ENCODE peak calls at places on chromosome 3, in ten cellular contexts. N is astrocyte, I is GM23248, C is mammary epithelial cell, R is HepG2, Q is PC-3, L is endothelial cell of umbilical vein, S is adipocyte, Y is MM.1S, U is IMR-90. V is an unnamed sample. For H3K4me1, the result is how much of the 10 kb centered on the place peaks cover.

GRCh38 chr3:113167929-113168771 is 43.2 kb upstream of the BOC start:
- DNase-seq in N (no peak), I (no peak), C (no peak), R (no peak), Q (no peak), L (no peak), S (no peak), Y (no peak), U (no peak), V (no peak)

GRCh38 chr3:61725851-61726333 is 164.5 kb downstream of the PTPRG start:
- DNase-seq in N (peak), I (peak), C (peak), R (peak), Q (no peak), L (no peak), S (peak), Y (no peak), U (peak), V (no peak)

GRCh38 chr3:17775073-17775472 is 32.6 kb upstream of the TBC1D5 start:
- DNase-seq in N (no peak), I (no peak), C (no peak), R (no peak), Q (no peak), L (no peak), S (no peak), Y (no peak), U (no peak), V (no peak)

GRCh38 chr3:72144773-72145505 is 360.0 kb upstream of the PROK2 start:
- DNase-seq in N (no peak), I (no peak), C (no peak), R (peak), Q (no peak), L (no peak), S (no peak), Y (no peak), U (no peak), V (no peak)

GRCh38 chr3:42693530-42693930 is 8.2 kb downstream of the KLHL40 start:
- DNase-seq in N (no peak), I (no peak), C (no peak), R (no peak), Q (no peak), L (no peak), S (no peak), Y (no peak), U (no peak), V (no peak)

GRCh38 chr3:42533161-42533897 is 30.9 kb downstream of the VIPR1 start:
- DNase-seq in N (no peak), I (no peak), C (no peak), R (no peak), Q (no peak), L (no peak), S (no peak), Y (no peak), U (no peak), V (no peak)

GRCh38 chr3:184767377-184767776 is 44.6 kb upstream of the VPS8 start:
- DNase-seq in N (no peak), I (no peak), C (no peak), R (no peak), Q (no peak), L (no peak), S (no peak), Y (no peak), U (no peak), V (peak)

GRCh38 chr3:99997293-99997692 is 117.0 kb downstream of the FILIP1L start:
- DNase-seq in N (peak), I (no peak), C (no peak), R (no peak), Q (no peak), L (peak), S (no peak), Y (no peak), U (no peak), V (no peak)

GRCh38 chr3:23389089-23389488 is 186.0 kb downstream of the UBE2E2 start:
- DNase-seq in N (no peak), I (no peak), C (no peak), R (no peak), Q (peak), L (no peak), S (no peak), Y (no peak), U (no peak), V (no peak)

GRCh38 chr3:112319516-112320276 is 13.3 kb upstream of the CD200 start:
- DNase-seq in N (no peak), I (no peak), C (peak), R (no peak), Q (no peak), L (no peak), S (no peak), Y (no peak), U (no peak), V (no peak)

GRCh38 chr3:196216081-196216564 is at the start of gene SLC51A:
- DNase-seq in N (no peak), I (no peak), C (no peak), R (no peak), Q (peak), L (no peak), S (no peak), Y (no peak), U (no peak), V (no peak)

GRCh38 chr3:81425198-81425868 is 336.1 kb downstream of the GBE1 start:
- DNase-seq in N (peak), I (peak), C (peak), R (no peak), Q (peak), L (peak), S (no peak), Y (no peak), U (peak), V (no peak)

GRCh38 chr3:59877679-59878427 is 828.0 kb upstream of the CFAP20DC start:
- DNase-seq in N (peak), I (no peak), C (peak), R (no peak), Q (peak), L (no peak), S (no peak), Y (no peak), U (peak), V (no peak)

GRCh38 chr3:24533557-24534193 is 39.0 kb upstream of the THRB start:
- DNase-seq in N (no peak), I (no peak), C (no peak), R (no peak), Q (no peak), L (no peak), S (no peak), Y (no peak), U (no peak), V (no peak)

GRCh38 chr3:180116658-180117057 is 79.9 kb upstream of the PEX5L start:
- DNase-seq in N (no peak), I (no peak), C (no peak), R (no peak), Q (no peak), L (no peak), S (no peak), Y (no peak), U (no peak), V (no peak)

GRCh38 chr3:134362221-134362620 is 12.0 kb downstream of the AMOTL2 start:
- DNase-seq in N (no peak), I (no peak), C (no peak), R (no peak), Q (no peak), L (no peak), S (no peak), Y (no peak), U (no peak), V (no peak)

GRCh38 chr3:197430502-197430901 is 125.3 kb downstream of the BDH1 start:
- DNase-seq in N (no peak), I (peak), C (no peak), R (no peak), Q (no peak), L (no peak), S (peak), Y (no peak), U (no peak), V (no peak)

GRCh38 chr3:61663728-61664492 is 102.5 kb downstream of the PTPRG start:
- DNase-seq in N (peak), I (peak), C (peak), R (no peak), Q (peak), L (no peak), S (peak), Y (no peak), U (peak), V (no peak)

GRCh38 chr3:38588276-38588971 is 61.1 kb downstream of the SCN5A start:
- DNase-seq in N (no peak), I (no peak), C (no peak), R (no peak), Q (no peak), L (no peak), S (no peak), Y (no peak), U (no peak), V (peak)

GRCh38 chr3:148008591-148008990 is 599.4 kb downstream of the ZIC1 start:
- DNase-seq in N (no peak), I (no peak), C (no peak), R (no peak), Q (no peak), L (no peak), S (no peak), Y (no peak), U (no peak), V (no peak)

GRCh38 chr3:99384596-99384995 is 253.8 kb upstream of the COL8A1 start:
- DNase-seq in N (no peak), I (peak), C (peak), R (no peak), Q (peak), L (peak), S (no peak), Y (no peak), U (peak), V (no peak)

GRCh38 chr3:8607285-8608040 is 37.1 kb downstream of the SSUH2 start:
- DNase-seq in N (peak), I (peak), C (peak), R (peak), Q (peak), L (peak), S (peak), Y (no peak), U (peak), V (peak)

GRCh38 chr3:4758957-4759656 is 220.1 kb upstream of the BHLHE40 start:
- DNase-seq in N (no peak), I (no peak), C (no peak), R (no peak), Q (no peak), L (no peak), S (no peak), Y (no peak), U (no peak), V (no peak)

DNA sequence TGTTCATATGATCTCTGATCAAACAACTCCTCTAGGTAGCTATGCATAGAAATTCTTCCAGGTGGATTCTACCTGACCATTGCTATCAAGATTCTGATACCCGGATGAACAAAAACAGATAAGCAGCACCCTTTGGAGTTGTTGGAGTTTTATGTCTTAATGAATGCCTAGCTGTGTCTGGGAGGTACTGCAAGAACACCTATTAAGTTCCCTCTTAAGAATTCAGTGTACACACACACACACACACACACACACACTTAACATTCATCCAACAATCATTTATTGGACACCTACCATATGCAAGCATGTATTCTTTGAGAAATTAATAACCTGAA is 58.1 kb upstream of the FNDC3B start:
- DNase-seq in N (no peak), I (no peak), C (no peak), R (no peak), Q (no peak), L (no peak), S (no peak), Y (no peak), U (no peak), V (no peak)
- H3K4me1 ChIP-seq in N (under half), I (under half), C (under half), R (under half), Q (under half), L (under half), S (under half), Y (under half), U (under half), V (under half)

GRCh38 chr3:129389572-129389937 is 38.9 kb downstream of the EFCAB12 start:
- DNase-seq in N (no peak), I (no peak), C (no peak), R (no peak), Q (no peak), L (peak), S (no peak), Y (no peak), U (peak), V (no peak)
- H3K9ac ChIP-seq in N (peak), I (peak), C (no peak), R (peak), Q (peak), L (peak), S (peak), Y (no peak), U (no peak), V (no peak)

DNA sequence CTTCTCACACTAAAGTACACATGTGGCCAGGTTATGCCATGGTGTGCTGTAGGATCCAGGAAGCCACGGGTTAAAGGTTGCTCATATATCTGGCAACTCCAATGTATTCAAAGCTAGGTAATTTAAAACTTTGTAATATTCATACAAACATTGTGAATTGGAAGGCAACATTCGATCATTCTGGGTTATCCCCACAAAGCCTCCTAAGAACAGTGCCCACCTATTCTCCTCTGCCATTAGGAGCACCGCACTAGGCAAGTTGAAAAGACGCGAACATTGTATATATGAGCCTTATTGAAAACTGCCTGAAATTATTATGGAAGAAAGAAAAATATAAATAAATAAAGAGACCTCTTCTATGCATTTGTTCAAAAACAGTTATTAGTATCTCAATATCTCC is 228.2 kb downstream of the IGSF11 start:
- DNase-seq in N (no peak), I (no peak), C (no peak), R (no peak), Q (no peak), L (no peak), S (no peak), Y (no peak), U (no peak), V (no peak)
- H3K4me1 ChIP-seq in N (under half), I (under half), C (under half), R (under half), Q (under half), L (under half), S (under half), Y (under half), U (under half), V (under half)

GRCh38 chr3:52006820-52007133 is 11.1 kb upstream of the RPL29 start:
- DNase-seq in N (no peak), I (no peak), C (no peak), R (no peak), Q (no peak), L (no peak), S (no peak), Y (no peak), U (no peak), V (no peak)
- H3K9ac ChIP-seq in N (no peak), I (no peak), C (no peak), R (no peak), Q (no peak), L (no peak), S (no peak), Y (no peak), U (no peak), V (no peak)

GRCh38 chr3:122578110-122578740 is 775 bp downstream of the PARP15 start:
- DNase-seq in N (no peak), I (peak), C (no peak), R (no peak), Q (no peak), L (no peak), S (no peak), Y (no peak), U (no peak), V (no peak)

GRCh38 chr3:122568755-122569154 is 4.6 kb downstream of the DTX3L start:
- DNase-seq in N (no peak), I (no peak), C (no peak), R (no peak), Q (no peak), L (no peak), S (no peak), Y (no peak), U (no peak), V (no peak)

GRCh38 chr3:122576174-122576940 is 1.1 kb upstream of the PARP15 start:
- DNase-seq in N (no peak), I (peak), C (no peak), R (no peak), Q (no peak), L (no peak), S (no peak), Y (no peak), U (no peak), V (no peak)

GRCh38 chr3:122577409-122578028 is at the start of gene PARP15:
- DNase-seq in N (no peak), I (peak), C (no peak), R (no peak), Q (no peak), L (peak), S (peak), Y (no peak), U (no peak), V (peak)

GRCh38 chr3:122572940-122573412 is 4.5 kb upstream of the PARP15 start:
- DNase-seq in N (peak), I (peak), C (peak), R (peak), Q (peak), L (peak), S (peak), Y (no peak), U (peak), V (no peak)
- H3K4me1 ChIP-seq in N (under half), I (under half), C (under half), R (under half), Q (under half), L (under half), S (under half), Y (under half), U (under half), V (under half)

DNA sequence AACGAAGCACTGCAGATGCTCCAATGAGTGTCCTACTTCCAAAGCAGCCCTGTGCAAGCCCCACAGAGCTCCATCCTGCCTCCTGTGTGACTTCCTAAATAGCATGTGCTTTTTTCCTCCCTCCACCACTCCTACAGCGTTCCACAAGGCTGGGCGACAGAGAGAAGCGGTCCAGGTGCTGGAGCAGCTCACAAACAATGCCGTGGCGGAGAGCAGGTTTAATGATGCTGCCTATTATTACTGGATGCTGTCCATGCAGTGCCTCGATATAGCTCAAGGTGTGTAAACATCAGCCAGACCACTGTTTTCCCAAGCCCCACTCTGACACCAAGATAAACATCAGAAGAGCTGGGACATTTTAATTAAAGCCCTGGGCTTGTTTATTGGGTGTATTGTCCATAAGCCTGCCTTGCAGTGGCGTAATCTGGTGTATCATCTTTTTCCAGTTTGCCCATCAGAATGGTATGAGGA is 22.1 kb upstream of the RHO start:
- DNase-seq in N (no peak), I (no peak), C (no peak), R (no peak), Q (no peak), L (no peak), S (no peak), Y (no peak), U (no peak), V (peak)
- H3K9ac ChIP-seq in N (no peak), I (no peak), C (no peak), R (no peak), Q (no peak), L (no peak), S (no peak), Y (no peak), U (no peak), V (no peak)

GRCh38 chr3:131712662-131713061 is 209.9 kb upstream of the MRPL3 start:
- DNase-seq in N (no peak), I (no peak), C (no peak), R (no peak), Q (no peak), L (no peak), S (no peak), Y (no peak), U (no peak), V (no peak)

GRCh38 chr3:131711114-131711786 is 208.5 kb upstream of the MRPL3 start:
- DNase-seq in N (no peak), I (no peak), C (no peak), R (no peak), Q (peak), L (no peak), S (no peak), Y (peak), U (no peak), V (no peak)

GRCh38 chr3:131716007-131716406 is 213.2 kb upstream of the MRPL3 start:
- DNase-seq in N (no peak), I (peak), C (no peak), R (no peak), Q (no peak), L (no peak), S (peak), Y (no peak), U (no peak), V (no peak)

GRCh38 chr3:131714585-131715220 is 211.9 kb upstream of the MRPL3 start:
- DNase-seq in N (no peak), I (no peak), C (no peak), R (no peak), Q (no peak), L (no peak), S (no peak), Y (peak), U (no peak), V (no peak)

DNA sequence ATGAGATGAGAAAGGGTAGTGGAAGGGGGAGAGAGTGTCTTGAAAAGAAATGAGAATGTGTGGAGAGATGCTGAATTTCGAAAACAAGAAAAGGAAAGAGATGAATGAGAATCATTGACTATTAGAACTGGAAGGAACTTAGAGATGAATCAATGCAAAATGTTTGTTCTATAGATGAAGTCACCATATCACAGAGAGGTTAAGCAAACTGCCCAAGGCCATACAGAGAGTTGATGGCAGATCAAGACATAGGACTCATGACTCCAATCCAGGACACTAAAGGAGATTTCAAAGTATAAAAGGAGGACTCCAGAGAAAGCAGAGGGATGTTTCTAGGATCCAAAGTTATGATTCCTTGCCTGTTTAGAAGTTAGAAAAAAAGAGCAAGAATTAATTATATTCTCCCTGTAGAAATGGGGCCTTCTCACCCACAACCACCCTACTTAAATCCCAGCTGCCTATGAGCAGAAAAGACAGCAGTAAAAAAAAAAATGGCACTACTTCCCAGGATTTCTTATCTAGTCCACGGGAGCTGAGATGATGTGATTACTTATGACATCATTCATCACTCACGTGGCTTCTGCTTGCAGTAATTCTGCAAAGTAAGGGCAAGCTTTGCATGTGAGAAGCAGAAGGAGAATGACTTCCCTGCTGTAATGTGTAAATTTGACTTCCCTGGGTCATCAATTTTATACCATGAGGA is 210.8 kb upstream of the MRPL3 start:
- DNase-seq in N (no peak), I (no peak), C (no peak), R (no peak), Q (peak), L (no peak), S (no peak), Y (no peak), U (no peak), V (no peak)
- H3K4me1 ChIP-seq in N (under half), I (under half), C (under half), R (under half), Q (under half), L (under half), S (under half), Y (under half), U (under half), V (under half)

GRCh38 chr3:188208751-188209433 is 54.9 kb downstream of the LPP start:
- DNase-seq in N (peak), I (peak), C (no peak), R (no peak), Q (no peak), L (no peak), S (peak), Y (no peak), U (peak), V (no peak)

GRCh38 chr3:188211476-188211875 is 57.5 kb downstream of the LPP start:
- DNase-seq in N (peak), I (peak), C (no peak), R (no peak), Q (no peak), L (no peak), S (no peak), Y (no peak), U (peak), V (no peak)

GRCh38 chr3:188209740-188210139 is 55.8 kb downstream of the LPP start:
- DNase-seq in N (peak), I (peak), C (no peak), R (no peak), Q (no peak), L (no peak), S (no peak), Y (no peak), U (peak), V (no peak)

GRCh38 chr3:188214442-188214841 is 60.5 kb downstream of the LPP start:
- DNase-seq in N (no peak), I (no peak), C (no peak), R (peak), Q (no peak), L (no peak), S (no peak), Y (no peak), U (no peak), V (no peak)

GRCh38 chr3:188212308-188212969 is 58.5 kb downstream of the LPP start:
- DNase-seq in N (peak), I (peak), C (no peak), R (peak), Q (peak), L (no peak), S (no peak), Y (no peak), U (peak), V (peak)
- H3K9ac ChIP-seq in N (peak), I (no peak), C (no peak), R (no peak), Q (no peak), L (no peak), S (peak), Y (no peak), U (peak), V (no peak)